ENCODE peak calls at places on chromosomes 12 and 14, in nine cellular contexts. L is stimulated activated CD4-positive, alpha-beta T cell treated with anti-CD3 and anti-CD28 coated beads, Interleukin-4, amount 100 ng/mL, for 24 hours; S is foreskin melanocyte; B is cardiac fibroblast; G is NCI-H2081; N is NCI-H345; T is left ventricle myocardium superior; V is ACHN; H is midbrain. F is an unnamed sample.

GRCh38 chr14:105918496-105919262 is 392.3 kb downstream of the TMEM121 start:
- DNase-seq in L (no peak), S (no peak), B (no peak), G (no peak), N (no peak), T (peak; percentile 7), V (no peak), H (no peak), F (no peak)

GRCh38 chr12:85076688-85077430 is 40.7 kb downstream of the LRRIQ1 start:
- DNase-seq in L (no peak), S (peak; percentile 38), B (peak; percentile 88), G (peak; percentile 43), N (peak; percentile 63), T (no peak), V (peak; percentile 98), H (peak; percentile 52), F (no peak)

GRCh38 chr14:51453869-51454268 is 197.8 kb upstream of the FRMD6 start:
- DNase-seq in L (no peak), S (peak; percentile 85), B (no peak), G (peak; percentile 8), N (no peak), T (no peak), V (peak; percentile 78), H (peak; percentile 3), F (no peak)

GRCh38 chr14:104550340-104550848 is 29.2 kb upstream of the C14orf180 start:
- DNase-seq in L (no peak), S (no peak), B (no peak), G (no peak), N (no peak), T (no peak), V (no peak), H (no peak), F (no peak)

GRCh38 chr12:69341328-69341727 is 6.9 kb upstream of the LYZ start:
- DNase-seq in L (no peak), S (no peak), B (no peak), G (no peak), N (no peak), T (no peak), V (no peak), H (no peak), F (no peak)

GRCh38 chr12:77339610-77340009 is 274.2 kb upstream of the E2F7 start:
- DNase-seq in L (no peak), S (no peak), B (peak; percentile 54), G (no peak), N (no peak), T (no peak), V (no peak), H (no peak), F (no peak)

GRCh38 chr14:36663404-36664321 is 2.0 kb downstream of the PAX9 start:
- DNase-seq in L (no peak), S (no peak), B (no peak), G (peak; percentile 59), N (peak; percentile 57), T (peak; percentile 29), V (peak; percentile 4), H (no peak), F (peak; percentile 10)

GRCh38 chr12:116397148-116397547 is 119.7 kb upstream of the MED13L start:
- DNase-seq in L (no peak), S (no peak), B (peak; percentile 70), G (no peak), N (no peak), T (no peak), V (no peak), H (no peak), F (no peak)

GRCh38 chr12:121494093-121494787 is 86.6 kb downstream of the KDM2B start:
- DNase-seq in L (peak; percentile 70), S (no peak), B (peak; percentile 50), G (peak; percentile 9), N (peak; percentile 21), T (no peak), V (peak; percentile 42), H (peak; percentile 27), F (peak; percentile 64)

GRCh38 chr12:2382391-2383155 is 329.8 kb downstream of the CACNA1C start:
- DNase-seq in L (no peak), S (no peak), B (peak; percentile 21), G (no peak), N (no peak), T (no peak), V (peak; percentile 36), H (no peak), F (no peak)

GRCh38 chr12:45774508-45775162 is 45.1 kb downstream of the ARID2 start:
- DNase-seq in L (no peak), S (no peak), B (peak; percentile 15), G (no peak), N (no peak), T (no peak), V (no peak), H (no peak), F (no peak)

GRCh38 chr14:20772650-20773049 is 4.4 kb downstream of the EDDM3B start:
- DNase-seq in L (no peak), S (no peak), B (no peak), G (no peak), N (no peak), T (no peak), V (no peak), H (no peak), F (no peak)

GRCh38 chr12:11347810-11348209 is 37.6 kb upstream of the PRB4 start:
- DNase-seq in L (no peak), S (no peak), B (no peak), G (no peak), N (no peak), T (no peak), V (peak; percentile 35), H (no peak), F (no peak)

GRCh38 chr12:386651-387050 is 2.5 kb downstream of the KDM5A start:
- DNase-seq in L (no peak), S (no peak), B (peak; percentile 61), G (no peak), N (no peak), T (no peak), V (peak; percentile 43), H (no peak), F (no peak)

GRCh38 chr12:54159140-54159539 is 29.6 kb downstream of the SMUG1 start:
- DNase-seq in L (no peak), S (no peak), B (no peak), G (peak; percentile 5), N (no peak), T (no peak), V (no peak), H (no peak), F (peak; percentile 39)

GRCh38 chr14:97107760-97108159 is 310.6 kb downstream of the VRK1 start:
- DNase-seq in L (no peak), S (no peak), B (no peak), G (no peak), N (no peak), T (no peak), V (no peak), H (no peak), F (no peak)

GRCh38 chr12:30622509-30622908 is 73.2 kb downstream of the IPO8 start:
- DNase-seq in L (no peak), S (no peak), B (peak; percentile 80), G (no peak), N (no peak), T (no peak), V (no peak), H (no peak), F (no peak)

GRCh38 chr14:80974338-80975078 is 19.1 kb downstream of the TSHR start:
- DNase-seq in L (no peak), S (peak; percentile 86), B (no peak), G (peak; percentile 70), N (no peak), T (no peak), V (peak; percentile 86), H (no peak), F (no peak)

GRCh38 chr14:54600685-54601084 is 33.8 kb downstream of the SAMD4A start:
- DNase-seq in L (no peak), S (no peak), B (peak; percentile 60), G (no peak), N (no peak), T (no peak), V (no peak), H (no peak), F (no peak)

GRCh38 chr14:86915416-86915815 is 1077.6 kb downstream of the GALC start:
- DNase-seq in L (no peak), S (no peak), B (no peak), G (no peak), N (no peak), T (no peak), V (no peak), H (no peak), F (no peak)

GRCh38 chr14:89701079-89702043 is 253.2 kb downstream of the EFCAB11 start:
- DNase-seq in L (peak; percentile 85), S (peak; percentile 33), B (peak; percentile 63), G (peak; percentile 60), N (peak; percentile 84), T (peak; percentile 93), V (peak; percentile 11), H (peak; percentile 76), F (peak; percentile 89)

GRCh38 chr14:101466456-101467180 is 94.7 kb upstream of the DIO3 start:
- DNase-seq in L (no peak), S (no peak), B (no peak), G (no peak), N (no peak), T (no peak), V (no peak), H (no peak), F (no peak)

GRCh38 chr14:89688520-89688919 is 266.0 kb downstream of the EFCAB11 start:
- DNase-seq in L (no peak), S (no peak), B (no peak), G (no peak), N (no peak), T (no peak), V (no peak), H (no peak), F (no peak)

F was measured in B cell.